ENCODE peak calls at places on chromosomes 16 and 17, in ten cellular contexts. One of them, this sample, is unnamed.

GRCh38 chr17:78741644-78742284 is 40.3 kb downstream of the CYTH1 start:
- DNase-seq in NCI-H187: no peak
- DNase-seq in AG04449: no peak
- DNase-seq in hippocampal formation: no peak
- DNase-seq in lung microvascular endothelial cell: no peak
- DNase-seq in fibroblast of lung: no peak
- DNase-seq in EL: no peak
- DNase-seq in WTC11: no peak
- DNase-seq in activated T-helper 1 cell treated with Interleukin-2 at 50 U/mL for 16 hours: no peak
- DNase-seq in fibroblast of mammary gland: no peak
- DNase-seq in this sample: no peak

GRCh38 chr17:42937712-42938596 is 26.3 kb downstream of the AARSD1 start:
- DNase-seq in WTC11: peak; percentile 66
- DNase-seq in EL: peak; percentile 65
- DNase-seq in fibroblast of mammary gland: peak; percentile 66
- DNase-seq in lung microvascular endothelial cell: peak; percentile 74
- DNase-seq in AG04449: peak; percentile 5
- DNase-seq in hippocampal formation: peak; percentile 11
- DNase-seq in activated T-helper 1 cell treated with Interleukin-2 at 50 U/mL for 16 hours: no peak
- DNase-seq in NCI-H187: peak; percentile 3
- DNase-seq in fibroblast of lung: peak; percentile 46
- DNase-seq in this sample: peak; percentile 44

GRCh38 chr17:78338860-78339259 is 21.0 kb downstream of the SOCS3 start:
- DNase-seq in hippocampal formation: no peak
- DNase-seq in WTC11: no peak
- DNase-seq in activated T-helper 1 cell treated with Interleukin-2 at 50 U/mL for 16 hours: no peak
- DNase-seq in AG04449: no peak
- DNase-seq in fibroblast of lung: no peak
- DNase-seq in NCI-H187: no peak
- DNase-seq in EL: no peak
- DNase-seq in lung microvascular endothelial cell: no peak
- DNase-seq in fibroblast of mammary gland: no peak
- DNase-seq in this sample: no peak

GRCh38 chr17:68972119-68972704 is 17.0 kb upstream of the ABCA8 start:
- DNase-seq in fibroblast of lung: peak; percentile 14
- DNase-seq in fibroblast of mammary gland: peak; percentile 57
- DNase-seq in activated T-helper 1 cell treated with Interleukin-2 at 50 U/mL for 16 hours: no peak
- DNase-seq in EL: peak; percentile 15
- DNase-seq in NCI-H187: no peak
- DNase-seq in lung microvascular endothelial cell: peak; percentile 66
- DNase-seq in WTC11: no peak
- DNase-seq in AG04449: no peak
- DNase-seq in hippocampal formation: no peak
- DNase-seq in this sample: peak; percentile 14

GRCh38 chr17:58229881-58230280 is 8.5 kb upstream of the LPO start:
- DNase-seq in AG04449: no peak
- DNase-seq in fibroblast of lung: no peak
- DNase-seq in NCI-H187: no peak
- DNase-seq in lung microvascular endothelial cell: no peak
- DNase-seq in activated T-helper 1 cell treated with Interleukin-2 at 50 U/mL for 16 hours: no peak
- DNase-seq in EL: no peak
- DNase-seq in WTC11: no peak
- DNase-seq in hippocampal formation: no peak
- DNase-seq in fibroblast of mammary gland: no peak
- DNase-seq in this sample: no peak

GRCh38 chr16:46746821-46747776 is 1.0 kb downstream of the MYLK3 start:
- DNase-seq in EL: no peak
- DNase-seq in activated T-helper 1 cell treated with Interleukin-2 at 50 U/mL for 16 hours: no peak
- DNase-seq in AG04449: no peak
- DNase-seq in hippocampal formation: no peak
- DNase-seq in lung microvascular endothelial cell: no peak
- DNase-seq in WTC11: no peak
- DNase-seq in fibroblast of lung: no peak
- DNase-seq in NCI-H187: no peak
- DNase-seq in fibroblast of mammary gland: no peak
- DNase-seq in this sample: no peak

GRCh38 chr17:231966-232807 is 50.7 kb upstream of the DOC2B start:
- DNase-seq in lung microvascular endothelial cell: no peak
- DNase-seq in fibroblast of mammary gland: no peak
- DNase-seq in AG04449: no peak
- DNase-seq in EL: no peak
- DNase-seq in hippocampal formation: no peak
- DNase-seq in fibroblast of lung: no peak
- DNase-seq in WTC11: peak; percentile 6
- DNase-seq in NCI-H187: no peak
- DNase-seq in activated T-helper 1 cell treated with Interleukin-2 at 50 U/mL for 16 hours: no peak
- DNase-seq in this sample: no peak

GRCh38 chr17:51260237-51260959 is at the start of gene UTP18:
- DNase-seq in fibroblast of mammary gland: peak; percentile 95
- DNase-seq in WTC11: peak; percentile 93
- DNase-seq in NCI-H187: peak; percentile 94
- DNase-seq in fibroblast of lung: peak; percentile 97
- DNase-seq in activated T-helper 1 cell treated with Interleukin-2 at 50 U/mL for 16 hours: peak; percentile 95
- DNase-seq in AG04449: peak; percentile 87
- DNase-seq in hippocampal formation: peak; percentile 99
- DNase-seq in lung microvascular endothelial cell: peak; percentile 99
- DNase-seq in EL: peak; percentile 98
- DNase-seq in this sample: peak; percentile 94

GRCh38 chr16:67183284-67183626 is 508 bp downstream of the MATCAP1 start:
- DNase-seq in EL: no peak
- DNase-seq in lung microvascular endothelial cell: no peak
- DNase-seq in AG04449: no peak
- DNase-seq in activated T-helper 1 cell treated with Interleukin-2 at 50 U/mL for 16 hours: no peak
- DNase-seq in NCI-H187: no peak
- DNase-seq in WTC11: no peak
- DNase-seq in hippocampal formation: no peak
- DNase-seq in fibroblast of lung: no peak
- DNase-seq in fibroblast of mammary gland: no peak
- DNase-seq in this sample: no peak

GRCh38 chr17:49676276-49676868 is 1.5 kb downstream of the SPOP start:
- DNase-seq in EL: peak; percentile 29
- DNase-seq in hippocampal formation: no peak
- DNase-seq in AG04449: no peak
- DNase-seq in lung microvascular endothelial cell: peak; percentile 41
- DNase-seq in NCI-H187: no peak
- DNase-seq in fibroblast of mammary gland: peak; percentile 58
- DNase-seq in WTC11: no peak
- DNase-seq in fibroblast of lung: peak; percentile 32
- DNase-seq in activated T-helper 1 cell treated with Interleukin-2 at 50 U/mL for 16 hours: no peak
- DNase-seq in this sample: no peak

GRCh38 chr16:54986404-54986803 is 55.7 kb downstream of the IRX5 start:
- DNase-seq in NCI-H187: no peak
- DNase-seq in lung microvascular endothelial cell: no peak
- DNase-seq in EL: no peak
- DNase-seq in AG04449: no peak
- DNase-seq in hippocampal formation: peak; percentile 21
- DNase-seq in fibroblast of lung: no peak
- DNase-seq in WTC11: no peak
- DNase-seq in activated T-helper 1 cell treated with Interleukin-2 at 50 U/mL for 16 hours: no peak
- DNase-seq in fibroblast of mammary gland: no peak
- DNase-seq in this sample: no peak

GRCh38 chr17:27519550-27519949 is 63.3 kb downstream of the KSR1 start:
- DNase-seq in hippocampal formation: no peak
- DNase-seq in NCI-H187: no peak
- DNase-seq in lung microvascular endothelial cell: no peak
- DNase-seq in fibroblast of mammary gland: no peak
- DNase-seq in WTC11: no peak
- DNase-seq in EL: no peak
- DNase-seq in AG04449: no peak
- DNase-seq in activated T-helper 1 cell treated with Interleukin-2 at 50 U/mL for 16 hours: no peak
- DNase-seq in fibroblast of lung: no peak
- DNase-seq in this sample: no peak

This sample was measured in H54.